ENCODE peak calls at places on chromosome 15, in seven cellular contexts. I is neuronal stem cell, V is H9, P is trophoblast cell, R is IMR-90, M is mesendoderm, Y is H1. A is an unnamed sample.
A peak's percentile ranks its signal among the peaks of the same experiment; 100 is the strongest.

GRCh38 chr15:54681578-54681977 is 515.2 kb downstream of the RSL24D1 start:
- DNase-seq in I (no peak), V (no peak), P (no peak), R (no peak), M (no peak), Y (no peak), A (no peak)

GRCh38 chr15:69357773-69358765 is 56.1 kb upstream of the KIF23 start:
- DNase-seq in I (peak; percentile 33), V (no peak), P (no peak), R (peak; percentile 47), M (peak; percentile 37), Y (no peak), A (peak; percentile 79)

GRCh38 chr15:92069308-92070244 is 216.1 kb downstream of the SLCO3A1 start:
- DNase-seq in I (no peak), V (no peak), P (peak; percentile 55), R (peak; percentile 80), M (peak; percentile 58), Y (no peak), A (peak; percentile 34)

GRCh38 chr15:96972201-96972600 is 641.7 kb downstream of the NR2F2 start:
- DNase-seq in I (no peak), V (no peak), P (no peak), R (no peak), M (no peak), Y (no peak), A (no peak)

GRCh38 chr15:79028411-79028964 is 62.1 kb downstream of the RASGRF1 start:
- DNase-seq in I (peak; percentile 62), V (peak; percentile 67), P (peak; percentile 80), R (peak; percentile 20), M (peak; percentile 68), Y (peak; percentile 90), A (peak; percentile 43)

GRCh38 chr15:40317580-40317979 is 5.9 kb upstream of the INAFM2 start:
- DNase-seq in I (no peak), V (no peak), P (no peak), R (no peak), M (no peak), Y (no peak), A (no peak)

GRCh38 chr15:43915820-43916660 is 89.2 kb downstream of the WDR76 start:
- DNase-seq in I (no peak), V (no peak), P (peak; percentile 36), R (no peak), M (peak; percentile 57), Y (no peak), A (no peak)

GRCh38 chr15:58362262-58362922 is 69.4 kb upstream of the LIPC start:
- DNase-seq in I (no peak), V (no peak), P (no peak), R (no peak), M (no peak), Y (no peak), A (peak; percentile 38)

GRCh38 chr15:31215490-31216209 is 111.0 kb upstream of the KLF13 start:
- DNase-seq in I (peak; percentile 59), V (peak; percentile 82), P (peak; percentile 37), R (no peak), M (peak; percentile 66), Y (peak; percentile 91), A (peak; percentile 65)

GRCh38 chr15:63276342-63277043 is 912 bp upstream of the APH1B start:
- DNase-seq in I (no peak), V (no peak), P (no peak), R (peak; percentile 12), M (no peak), Y (no peak), A (no peak)

GRCh38 chr15:62165029-62165792 is at the start of gene C2CD4B:
- DNase-seq in I (peak; percentile 31), V (peak; percentile 82), P (peak; percentile 29), R (no peak), M (peak; percentile 73), Y (peak; percentile 85), A (peak; percentile 8)

GRCh38 chr15:39542385-39543065 is 38.4 kb upstream of the THBS1 start:
- DNase-seq in I (no peak), V (no peak), P (no peak), R (no peak), M (no peak), Y (no peak), A (no peak)

GRCh38 chr15:76793162-76793561 is 112.0 kb downstream of the SCAPER start:
- DNase-seq in I (no peak), V (no peak), P (no peak), R (no peak), M (peak; percentile 85), Y (no peak), A (no peak)

GRCh38 chr15:24954783-24955548 is at the start of the genes SNRPN and SNURF:
- DNase-seq in I (peak; percentile 56), V (peak; percentile 79), P (peak; percentile 12), R (peak; percentile 78), M (peak; percentile 83), Y (peak; percentile 78), A (peak; percentile 85)

GRCh38 chr15:66724732-66725467 is 22.9 kb downstream of the SMAD6 start:
- DNase-seq in I (no peak), V (no peak), P (no peak), R (no peak), M (no peak), Y (no peak), A (no peak)

GRCh38 chr15:64774556-64775523 is 549 bp downstream of the RBPMS2 start:
- DNase-seq in I (peak; percentile 41), V (no peak), P (peak; percentile 34), R (no peak), M (peak; percentile 44), Y (peak; percentile 54), A (peak; percentile 34)
- H3K27me3 ChIP-seq in I (peaks cover 2% of the 10 kb centered on the region), V (no peaks in the 10 kb centered on the region), P (no peaks in the 10 kb centered on the region), R (peaks cover 16% of the 10 kb centered on the region), M (no peaks in the 10 kb centered on the region), Y (no peaks in the 10 kb centered on the region), A (no peaks in the 10 kb centered on the region)

GRCh38 chr15:38201714-38202113 is 50.9 kb upstream of the SPRED1 start:
- DNase-seq in I (no peak), V (no peak), P (no peak), R (no peak), M (no peak), Y (no peak), A (no peak)
- H2BK5ac ChIP-seq in I (no peak overlapping the region), V (no peak overlapping the region), P (no peak overlapping the region), R (no peak overlapping the region), M (no peak overlapping the region), Y (no peak overlapping the region), A (no peak overlapping the region)

GRCh38 chr15:48505067-48505466 is 140.4 kb downstream of the FBN1 start:
- DNase-seq in I (no peak), V (no peak), P (no peak), R (no peak), M (no peak), Y (no peak), A (no peak)
- H3K27me3 ChIP-seq in I (no peaks in the 10 kb centered on the region), V (no peaks in the 10 kb centered on the region), P (no peaks in the 10 kb centered on the region), R (no peaks in the 10 kb centered on the region), M (no peaks in the 10 kb centered on the region), Y (no peaks in the 10 kb centered on the region), A (no peaks in the 10 kb centered on the region)

GRCh38 chr15:85005319-85005718 is 23.7 kb downstream of the PDE8A start:
- DNase-seq in I (no peak), V (no peak), P (no peak), R (no peak), M (no peak), Y (no peak), A (no peak)
- H2BK5ac ChIP-seq in I (no peak overlapping the region), V (no peak overlapping the region), P (no peak overlapping the region), R (no peak overlapping the region), M (no peak overlapping the region), Y (no peak overlapping the region), A (no peak overlapping the region)

A was measured in mesenchymal stem cell.